ENCODE peak calls at places on chromosome 16, in four cellular contexts. D is H9, S is IMR-90, B is H1. J is an unnamed sample.

GRCh38 chr16:89073346-89074221 is 20.1 kb upstream of the ACSF3 start:
- DNase-seq in D (no peak), S (no peak), B (no peak), J (peak)

GRCh38 chr16:47519037-47519436 is 57.9 kb downstream of the PHKB start:
- DNase-seq in D (no peak), S (peak), B (no peak), J (no peak)

GRCh38 chr16:61901689-61902088 is 134.5 kb downstream of the CDH8 start:
- DNase-seq in D (no peak), S (no peak), B (no peak), J (no peak)

GRCh38 chr16:55735120-55735781 is 79.5 kb downstream of the SLC6A2 start:
- DNase-seq in D (peak), S (no peak), B (no peak), J (peak)

GRCh38 chr16:4909825-4910224 is 27.1 kb downstream of the PPL start:
- DNase-seq in D (no peak), S (no peak), B (no peak), J (no peak)

GRCh38 chr16:11155284-11155806 is 100.7 kb downstream of the SOCS1 start:
- DNase-seq in D (no peak), S (peak), B (no peak), J (no peak)

GRCh38 chr16:80536246-80536645 is 4.5 kb upstream of the DYNLRB2 start:
- DNase-seq in D (no peak), S (no peak), B (no peak), J (no peak)

GRCh38 chr16:84286568-84287220 is 8.0 kb upstream of the WFDC1 start:
- DNase-seq in D (no peak), S (peak), B (no peak), J (no peak)

GRCh38 chr16:29947897-29948296 is 14.0 kb upstream of the TMEM219 start:
- DNase-seq in D (no peak), S (no peak), B (no peak), J (no peak)

GRCh38 chr16:81779540-81780320 is 639 bp downstream of the PLCG2 start:
- DNase-seq in D (no peak), S (no peak), B (no peak), J (no peak)

GRCh38 chr16:86391987-86392386 is 118.3 kb upstream of the FOXF1 start:
- DNase-seq in D (no peak), S (peak), B (no peak), J (no peak)

GRCh38 chr16:72976047-72976746 is 71.7 kb downstream of the ZFHX3 start:
- DNase-seq in D (no peak), S (no peak), B (no peak), J (no peak)

GRCh38 chr16:22641030-22641671 is 130.5 kb downstream of the NPIPB5 start:
- DNase-seq in D (peak), S (peak), B (no peak), J (peak)

GRCh38 chr16:17313085-17313611 is 157.6 kb downstream of the XYLT1 start:
- DNase-seq in D (no peak), S (peak), B (no peak), J (no peak)

GRCh38 chr16:67155305-67156145 is 4.2 kb downstream of the TRADD start:
- DNase-seq in D (peak), S (peak), B (no peak), J (peak)

GRCh38 chr16:11576427-11577289 is 10.1 kb downstream of the LITAF start:
- DNase-seq in D (no peak), S (no peak), B (no peak), J (no peak)

GRCh38 chr16:66988197-66988788 is at the start of gene CES4A:
- DNase-seq in D (no peak), S (peak), B (no peak), J (no peak)

GRCh38 chr16:4924593-4925378 is 12.2 kb downstream of the PPL start:
- DNase-seq in D (peak), S (no peak), B (no peak), J (peak)

GRCh38 chr16:50830698-50831097 is 88.8 kb downstream of the CYLD start:
- DNase-seq in D (no peak), S (no peak), B (no peak), J (no peak)

GRCh38 chr16:57894390-57895080 is 76.4 kb downstream of the CNGB1 start:
- DNase-seq in D (no peak), S (no peak), B (no peak), J (no peak)

GRCh38 chr16:86800914-86801313 is 222.6 kb downstream of the FOXL1 start:
- DNase-seq in D (no peak), S (no peak), B (peak), J (peak)

GRCh38 chr16:66483689-66484452 is 56.8 kb downstream of the BEAN1 start:
- DNase-seq in D (peak), S (peak), B (peak), J (peak)

GRCh38 chr16:87860553-87861299 is 8.6 kb downstream of the SLC7A5 start:
- DNase-seq in D (no peak), S (peak), B (no peak), J (no peak)

GRCh38 chr16:63737633-63738032 is 1384.2 kb downstream of the CDH11 start:
- DNase-seq in D (no peak), S (no peak), B (no peak), J (no peak)

GRCh38 chr16:14400285-14400977 is 229.6 kb downstream of the PARN start:
- DNase-seq in D (no peak), S (no peak), B (no peak), J (no peak)

GRCh38 chr16:50802000-50802399 is 60.1 kb downstream of the CYLD start:
- DNase-seq in D (no peak), S (peak), B (no peak), J (no peak)

GRCh38 chr16:19396555-19397011 is 21.1 kb upstream of the TMC5 start:
- DNase-seq in D (no peak), S (no peak), B (no peak), J (no peak)

GRCh38 chr16:50560903-50561863 is 13.0 kb downstream of the NKD1 start:
- DNase-seq in D (no peak), S (no peak), B (no peak), J (no peak)

GRCh38 chr16:81661082-81661481 is 118.0 kb upstream of the PLCG2 start:
- DNase-seq in D (no peak), S (no peak), B (no peak), J (no peak)

GRCh38 chr16:89657442-89658220 is at the start of the genes CHMP1A and SPATA33:
- DNase-seq in D (peak), S (peak), B (peak), J (peak)

GRCh38 chr16:46812781-46813555 is 18.0 kb downstream of the C16orf87 start:
- DNase-seq in D (no peak), S (no peak), B (no peak), J (no peak)

GRCh38 chr16:6732166-6732565 is 600.5 kb upstream of the RBFOX1 start:
- DNase-seq in D (peak), S (no peak), B (no peak), J (peak)

GRCh38 chr16:35711435-35711834 is 2252.0 kb downstream of the TP53TG3F start:
- DNase-seq in D (no peak), S (no peak), B (no peak), J (no peak)

GRCh38 chr16:63655846-63656245 is 1466.0 kb downstream of the CDH11 start:
- DNase-seq in D (no peak), S (no peak), B (no peak), J (no peak)

GRCh38 chr16:3431779-3432219 is 11.5 kb downstream of the ZNF597 start:
- DNase-seq in D (no peak), S (peak), B (no peak), J (no peak)
- H3K4me2 ChIP-seq in D (no peak), S (peak), B (no peak), J (no peak)

DNA sequence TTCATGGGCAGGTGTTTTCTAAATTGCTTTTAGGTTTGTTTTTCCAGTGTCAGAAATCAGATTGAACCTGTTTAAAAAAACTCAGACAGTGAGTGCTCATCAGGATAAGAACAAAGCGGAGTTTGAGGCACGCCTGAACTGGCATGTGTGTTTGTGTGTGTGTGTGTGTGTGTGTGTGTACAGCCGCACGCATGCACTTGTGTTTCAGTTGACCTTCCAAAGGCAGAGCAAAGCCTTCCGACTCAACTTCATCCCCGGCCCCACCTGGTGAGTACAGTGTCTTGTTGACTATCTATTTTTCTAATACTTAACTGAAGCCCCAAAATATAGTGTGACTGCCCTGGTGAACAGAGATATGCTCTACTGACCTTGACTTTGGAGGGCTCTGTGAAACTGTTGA is 225.1 kb downstream of the IRX3 start:
- DNase-seq in D (no peak), S (no peak), B (no peak), J (no peak)
- H3K56ac ChIP-seq in D (no peak), S (no peak), B (no peak), J (no peak)

DNA sequence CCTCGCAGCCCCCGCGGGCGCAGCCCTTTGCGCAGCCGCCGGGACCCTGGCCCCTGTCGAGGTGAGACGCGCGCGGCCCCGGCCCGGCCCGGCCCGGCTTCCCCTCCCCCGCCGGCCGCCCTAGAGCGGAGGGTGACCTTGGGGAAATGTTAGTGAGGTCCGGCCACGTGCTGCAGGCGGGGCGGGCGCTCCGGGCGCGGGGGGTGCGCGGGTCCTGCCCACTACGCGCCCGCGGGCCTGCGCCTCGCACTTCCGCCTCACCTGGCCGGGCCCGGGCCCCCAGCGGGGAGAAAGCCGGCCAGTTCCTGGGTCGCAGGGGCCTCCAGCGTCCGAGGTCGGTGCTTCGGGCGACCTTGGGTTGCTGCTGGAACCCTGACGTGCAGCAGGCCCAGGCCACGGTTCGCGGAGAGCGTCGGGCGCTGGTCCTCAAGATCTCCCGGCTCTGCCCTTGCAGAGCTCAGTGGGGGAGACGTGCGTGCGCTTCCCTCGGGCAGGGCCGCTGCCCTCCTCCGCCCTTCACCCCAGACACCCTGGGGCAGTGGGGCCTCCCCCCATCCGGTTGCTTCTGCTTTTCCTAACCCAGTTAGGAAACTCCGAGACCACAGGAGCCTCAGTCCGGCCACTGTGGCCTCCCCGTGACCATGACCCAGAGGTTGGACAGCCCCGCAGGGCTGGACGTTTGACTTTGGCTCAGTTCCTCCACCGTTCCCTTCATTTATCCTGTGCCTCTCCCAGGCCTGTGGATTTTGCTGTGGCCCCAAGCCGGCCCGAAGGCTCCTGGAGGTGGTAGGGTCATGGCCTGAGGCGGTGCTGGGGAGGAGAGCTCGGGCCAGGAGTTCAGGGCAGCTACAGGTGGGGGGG is 791 bp downstream of the MCRIP2 start:
- DNase-seq in D (no peak), S (no peak), B (no peak), J (peak)
- H3K23ac ChIP-seq in D (no peak), S (peak), B (no peak), J (no peak)

GRCh38 chr16:85328665-85329058 is 216.4 kb upstream of the CIBAR2 start:
- DNase-seq in D (peak), S (no peak), B (no peak), J (no peak)
- H3K4me2 ChIP-seq in D (peak), S (no peak), B (peak), J (peak)

J was measured in mesendoderm.